ENCODE peak calls at places on chromosomes 5 and 9, in eight cellular contexts. F is Calu3, A is neural crest cell, Z is HepG2, V is colonic mucosa, P is kidney, W is BJ, H is HL-60. Y is an unnamed sample.

GRCh38 chr5:77952811-77953210 is 176.7 kb upstream of the TBCA start:
- DNase-seq in F (no peak), A (no peak), Z (no peak), V (no peak), P (no peak), W (no peak), H (no peak), Y (no peak)

GRCh38 chr9:69173497-69173890 is 583 bp upstream of the TJP2 start:
- DNase-seq in F (no peak), A (no peak), Z (no peak), V (no peak), P (no peak), W (no peak), H (no peak), Y (no peak)

GRCh38 chr9:129640086-129640870 is 1.7 kb downstream of the ASB6 start:
- DNase-seq in F (no peak), A (no peak), Z (no peak), V (no peak), P (peak), W (no peak), H (no peak), Y (peak)

GRCh38 chr9:125146247-125146646 is 2.9 kb upstream of the SCAI start:
- DNase-seq in F (no peak), A (no peak), Z (no peak), V (no peak), P (no peak), W (peak), H (no peak), Y (no peak)

GRCh38 chr5:10583663-10584572 is 20.0 kb downstream of the ANKRD33B start:
- DNase-seq in F (no peak), A (no peak), Z (no peak), V (no peak), P (no peak), W (no peak), H (no peak), Y (no peak)

GRCh38 chr5:141640051-141640415 is 3.2 kb downstream of the RELL2 start:
- DNase-seq in F (no peak), A (no peak), Z (no peak), V (no peak), P (no peak), W (no peak), H (no peak), Y (no peak)

GRCh38 chr9:69496803-69497450 is 171.9 kb downstream of the ENTREP1 start:
- DNase-seq in F (no peak), A (no peak), Z (no peak), V (no peak), P (no peak), W (no peak), H (no peak), Y (no peak)

GRCh38 chr9:72680593-72681317 is 159.3 kb downstream of the TMC1 start:
- DNase-seq in F (no peak), A (no peak), Z (no peak), V (no peak), P (no peak), W (no peak), H (no peak), Y (no peak)

GRCh38 chr5:36770125-36770524 is 106.4 kb upstream of the NIPBL start:
- DNase-seq in F (no peak), A (no peak), Z (no peak), V (no peak), P (no peak), W (no peak), H (no peak), Y (no peak)

GRCh38 chr5:73497537-73498056 is 645 bp upstream of the BTF3 start:
- DNase-seq in F (no peak), A (no peak), Z (no peak), V (no peak), P (no peak), W (no peak), H (no peak), Y (no peak)

GRCh38 chr9:97990259-97990658 is 7.1 kb downstream of the ANP32B start:
- DNase-seq in F (no peak), A (no peak), Z (no peak), V (no peak), P (no peak), W (no peak), H (no peak), Y (peak)

GRCh38 chr9:110156902-110157301 is 51.1 kb downstream of the C9orf152 start:
- DNase-seq in F (no peak), A (no peak), Z (no peak), V (no peak), P (no peak), W (peak), H (peak), Y (no peak)

GRCh38 chr5:31768784-31769183 is 129.9 kb downstream of the PDZD2 start:
- DNase-seq in F (no peak), A (no peak), Z (no peak), V (no peak), P (no peak), W (no peak), H (no peak), Y (no peak)
- TF ChIP-seq CTCF in F (no peak), A (no peak), Z (peak), V (no peak), P (no peak), W (no peak), H (no peak), Y (no peak)

DNA sequence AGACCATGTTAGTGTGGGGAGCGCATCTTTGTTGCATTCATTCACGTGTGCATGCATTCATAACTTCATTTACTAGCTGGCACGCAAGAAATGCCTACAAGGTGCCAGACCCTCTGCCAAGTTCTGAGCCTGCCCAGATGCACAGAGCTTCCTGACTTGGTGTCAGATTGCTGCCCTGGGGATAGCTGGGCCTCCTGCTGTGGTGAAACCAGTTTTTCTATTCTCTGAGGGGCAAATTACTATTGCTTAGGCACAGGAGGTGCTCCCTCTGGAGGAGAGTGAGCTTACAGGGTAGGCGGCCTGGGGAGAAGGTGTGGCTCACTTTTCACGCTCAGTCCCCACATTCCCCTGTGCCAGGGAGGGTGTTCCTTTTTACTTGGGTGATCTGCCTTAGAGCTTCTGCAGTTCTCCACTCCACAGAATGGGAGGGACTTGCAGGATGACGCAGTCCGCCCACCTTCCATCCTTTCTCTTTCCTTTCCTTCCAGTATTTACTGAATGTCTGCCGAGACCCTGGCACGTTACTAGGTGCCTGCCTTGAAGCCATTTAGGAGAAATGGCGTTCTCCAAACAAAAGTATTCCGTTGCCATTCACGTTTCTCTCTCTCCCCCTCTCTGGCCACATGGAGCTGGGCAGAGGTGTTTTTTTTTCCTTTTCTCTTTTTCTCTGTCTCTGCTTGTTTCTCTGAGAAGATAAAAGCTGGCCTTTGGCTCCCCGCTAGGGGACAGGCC is 27.9 kb upstream of the CTNNA1 start:
- DNase-seq in F (peak), A (peak), Z (peak), V (no peak), P (peak), W (peak), H (no peak), Y (no peak)
- TF ChIP-seq CTCF in F (peak), A (no peak), Z (peak), V (no peak), P (no peak), W (peak), H (no peak), Y (peak)

GRCh38 chr5:135891280-135891679 is 4.4 kb downstream of the IL9 start:
- DNase-seq in F (no peak), A (no peak), Z (no peak), V (no peak), P (no peak), W (no peak), H (no peak), Y (no peak)

GRCh38 chr5:135890867-135891266 is 4.8 kb downstream of the IL9 start:
- DNase-seq in F (no peak), A (no peak), Z (no peak), V (no peak), P (no peak), W (no peak), H (no peak), Y (no peak)

GRCh38 chr5:135894271-135894670 is 1.4 kb downstream of the IL9 start:
- DNase-seq in F (no peak), A (no peak), Z (no peak), V (no peak), P (no peak), W (no peak), H (no peak), Y (no peak)

GRCh38 chr5:135890296-135890695 is 5.3 kb downstream of the IL9 start:
- DNase-seq in F (no peak), A (no peak), Z (no peak), V (no peak), P (no peak), W (no peak), H (no peak), Y (no peak)

DNA sequence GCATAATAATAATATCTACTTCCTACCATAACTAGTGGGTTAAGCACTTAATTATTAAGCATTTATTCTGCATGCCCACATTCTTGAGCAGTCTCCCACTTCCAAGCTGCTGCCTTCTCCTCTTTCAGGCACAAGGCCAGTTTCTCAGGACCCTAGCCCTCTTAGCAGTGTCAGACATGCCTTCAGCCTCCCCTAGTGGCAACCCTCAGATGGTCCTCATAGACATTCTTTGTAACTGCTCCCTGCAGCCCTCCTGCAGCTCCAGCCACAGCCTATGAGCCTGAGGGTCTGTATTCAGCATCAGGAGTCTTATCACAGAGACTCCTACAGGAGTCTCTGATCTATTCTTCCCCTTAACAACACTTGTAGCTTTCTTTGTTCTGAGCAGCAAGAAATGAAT is 3.8 kb downstream of the IL9 start:
- DNase-seq in F (no peak), A (peak), Z (no peak), V (no peak), P (no peak), W (no peak), H (no peak), Y (no peak)
- TF ChIP-seq CTCF in F (no peak), A (peak), Z (peak), V (no peak), P (peak), W (no peak), H (no peak), Y (peak)

DNA sequence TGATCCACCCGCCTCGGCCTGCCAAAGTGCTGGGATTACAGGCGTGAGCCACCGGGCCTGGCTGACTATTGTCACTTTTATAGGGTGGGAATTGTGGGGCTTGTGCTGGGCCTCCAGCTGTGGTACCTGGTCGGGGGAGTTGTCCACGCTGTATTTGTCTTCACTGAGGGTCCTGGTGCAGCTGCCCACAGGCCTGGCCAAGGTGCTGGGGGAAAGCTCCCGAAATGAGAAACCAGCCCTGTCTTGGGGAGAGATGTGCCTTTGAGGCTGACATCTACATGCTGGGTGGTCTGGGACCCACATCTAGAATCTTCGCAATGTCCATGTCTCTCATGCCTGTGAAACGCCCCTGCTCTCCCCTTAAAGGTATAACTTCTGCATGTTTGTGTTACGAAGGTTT is 2.6 kb downstream of the EXOC3 start:
- DNase-seq in F (no peak), A (no peak), Z (no peak), V (no peak), P (peak), W (no peak), H (no peak), Y (no peak)
- TF ChIP-seq CTCF in F (no peak), A (no peak), Z (no peak), V (no peak), P (no peak), W (no peak), H (no peak), Y (no peak)

Y was measured in epithelial cell of proximal tubule.